ENCODE peak calls at places on chromosome 11, in six cellular contexts. L is IMR-90, W is pancreas, N is H1, U is HFF-Myc, O is body of pancreas. K is an unnamed sample.

GRCh38 chr11:75286826-75287465 is 46.4 kb downstream of the TPBGL start:
- DNase-seq in O (no peak), N (no peak), L (peak), W (no peak), U (no peak), K (no peak)

GRCh38 chr11:2994336-2994730 is 2.2 kb upstream of the NAP1L4 start:
- DNase-seq in U (no peak), L (no peak), W (no peak), O (no peak), N (no peak), K (no peak)

GRCh38 chr11:60184824-60185511 is 2.1 kb upstream of the MS4A6A start:
- DNase-seq in W (no peak), L (no peak), O (no peak), N (no peak), U (no peak), K (no peak)

GRCh38 chr11:86151188-86152005 is 82.5 kb upstream of the PICALM start:
- DNase-seq in N (no peak), L (peak), O (no peak), W (no peak), U (no peak), K (no peak)

GRCh38 chr11:21794306-21794705 is 398.6 kb upstream of the ANO5 start:
- DNase-seq in W (no peak), L (no peak), O (no peak), U (no peak), N (no peak), K (no peak)

GRCh38 chr11:96134622-96135021 is 208.4 kb downstream of the MAML2 start:
- DNase-seq in W (no peak), U (no peak), L (peak), N (no peak), O (no peak), K (no peak)

GRCh38 chr11:2890466-2891241 is 5.1 kb upstream of the CDKN1C start:
- DNase-seq in N (peak), O (peak), U (no peak), L (peak), W (peak), K (no peak)

GRCh38 chr11:17722000-17722643 is 2.8 kb downstream of the MYOD1 start:
- DNase-seq in W (no peak), L (peak), O (no peak), U (no peak), N (peak), K (no peak)

GRCh38 chr11:103297900-103298299 is 188.7 kb downstream of the DYNC2H1 start:
- DNase-seq in W (no peak), U (no peak), L (no peak), O (no peak), N (no peak), K (no peak)

GRCh38 chr11:100578966-100579365 is 108.1 kb upstream of the ARHGAP42 start:
- DNase-seq in U (no peak), N (no peak), O (no peak), L (peak), W (no peak), K (no peak)

GRCh38 chr11:61754534-61755482 is 2.4 kb downstream of the MYRF start:
- DNase-seq in L (peak), O (peak), W (no peak), U (no peak), N (no peak), K (no peak)

GRCh38 chr11:118147502-118147901 is 5.1 kb downstream of the SCN4B start:
- DNase-seq in L (no peak), N (no peak), O (no peak), W (no peak), U (no peak), K (no peak)

GRCh38 chr11:93740031-93740801 is 1.1 kb downstream of the TAF1D start:
- DNase-seq in N (no peak), U (no peak), L (peak), W (peak), O (peak), K (no peak)

GRCh38 chr11:39374963-39375698 is 2084.3 kb downstream of the LRRC4C start:
- DNase-seq in U (no peak), N (no peak), W (no peak), L (peak), O (no peak), K (no peak)

GRCh38 chr11:75509201-75509600 is 16.5 kb downstream of the GDPD5 start:
- DNase-seq in U (no peak), W (no peak), O (no peak), N (no peak), L (no peak), K (no peak)

GRCh38 chr11:128692750-128693578 is 908 bp upstream of the FLI1 start:
- DNase-seq in U (no peak), O (no peak), L (no peak), W (peak), N (peak), K (no peak)

GRCh38 chr11:32469791-32470190 is 34.5 kb upstream of the WT1 start:
- DNase-seq in L (no peak), N (no peak), W (no peak), U (no peak), O (no peak), K (no peak)

GRCh38 chr11:101176381-101176780 is 46.8 kb upstream of the PGR start:
- DNase-seq in W (no peak), L (no peak), U (no peak), N (no peak), O (no peak), K (no peak)

GRCh38 chr11:111937461-111937769 is 272 bp downstream of the DIXDC1 start:
- DNase-seq in N (peak), W (no peak), L (no peak), U (no peak), O (no peak), K (no peak)

GRCh38 chr11:96155627-96156378 is 187.2 kb downstream of the MAML2 start:
- DNase-seq in O (peak), U (peak), N (no peak), W (peak), L (peak), K (peak)

GRCh38 chr11:46890665-46891064 is 27.7 kb downstream of the LRP4 start:
- DNase-seq in W (no peak), O (no peak), L (peak), U (no peak), N (no peak), K (peak)

GRCh38 chr11:114172871-114173444 is 113.4 kb downstream of the ZBTB16 start:
- DNase-seq in O (no peak), N (no peak), L (no peak), W (no peak), U (no peak), K (no peak)

GRCh38 chr11:46387456-46387855 is 4.1 kb downstream of the CHRM4 start:
- DNase-seq in L (no peak), W (no peak), N (no peak), U (no peak), O (no peak), K (no peak)

GRCh38 chr11:123478352-123478986 is 48.4 kb downstream of the GRAMD1B start:
- DNase-seq in U (peak), O (peak), L (peak), N (no peak), W (no peak), K (peak)

GRCh38 chr11:57530596-57531507 is at the start of gene TIMM10:
- DNase-seq in N (peak), L (peak), U (peak), O (peak), W (peak), K (peak)

GRCh38 chr11:112195906-112196305 is 20.6 kb downstream of the BCO2 start:
- DNase-seq in L (no peak), N (no peak), O (no peak), U (no peak), W (no peak), K (no peak)

GRCh38 chr11:85948884-85949283 is 93.7 kb downstream of the CCDC83 start:
- DNase-seq in W (no peak), O (no peak), L (peak), N (no peak), U (no peak), K (no peak)

GRCh38 chr11:7014118-7014517 is 6.0 kb downstream of the ZNF214 start:
- DNase-seq in W (no peak), O (no peak), N (no peak), U (no peak), L (no peak), K (no peak)

GRCh38 chr11:93648168-93648567 is 13.3 kb upstream of the CEP295 start:
- DNase-seq in L (peak), N (no peak), O (no peak), U (no peak), W (no peak), K (no peak)

GRCh38 chr11:68039526-68040086 is 781 bp downstream of the TCIRG1 start:
- DNase-seq in O (peak), N (peak), W (peak), U (no peak), L (no peak), K (no peak)

GRCh38 chr11:68040957-68041591 is 2.2 kb downstream of the TCIRG1 start:
- DNase-seq in O (peak), U (no peak), L (no peak), N (peak), W (peak), K (no peak)

GRCh38 chr11:68041617-68042218 is 2.9 kb downstream of the TCIRG1 start:
- DNase-seq in W (no peak), N (peak), O (no peak), U (no peak), L (no peak), K (no peak)

GRCh38 chr11:68038718-68039525 is at the start of gene TCIRG1:
- DNase-seq in W (peak), O (peak), N (peak), L (peak), U (no peak), K (no peak)

GRCh38 chr11:68040121-68040956 is 1.5 kb downstream of the TCIRG1 start:
- DNase-seq in N (peak), U (peak), L (peak), W (peak), O (peak), K (peak)
- H3K4me3 ChIP-seq in N (no peak), U (peak), L (peak), W (peak), O (no peak), K (peak)

DNA sequence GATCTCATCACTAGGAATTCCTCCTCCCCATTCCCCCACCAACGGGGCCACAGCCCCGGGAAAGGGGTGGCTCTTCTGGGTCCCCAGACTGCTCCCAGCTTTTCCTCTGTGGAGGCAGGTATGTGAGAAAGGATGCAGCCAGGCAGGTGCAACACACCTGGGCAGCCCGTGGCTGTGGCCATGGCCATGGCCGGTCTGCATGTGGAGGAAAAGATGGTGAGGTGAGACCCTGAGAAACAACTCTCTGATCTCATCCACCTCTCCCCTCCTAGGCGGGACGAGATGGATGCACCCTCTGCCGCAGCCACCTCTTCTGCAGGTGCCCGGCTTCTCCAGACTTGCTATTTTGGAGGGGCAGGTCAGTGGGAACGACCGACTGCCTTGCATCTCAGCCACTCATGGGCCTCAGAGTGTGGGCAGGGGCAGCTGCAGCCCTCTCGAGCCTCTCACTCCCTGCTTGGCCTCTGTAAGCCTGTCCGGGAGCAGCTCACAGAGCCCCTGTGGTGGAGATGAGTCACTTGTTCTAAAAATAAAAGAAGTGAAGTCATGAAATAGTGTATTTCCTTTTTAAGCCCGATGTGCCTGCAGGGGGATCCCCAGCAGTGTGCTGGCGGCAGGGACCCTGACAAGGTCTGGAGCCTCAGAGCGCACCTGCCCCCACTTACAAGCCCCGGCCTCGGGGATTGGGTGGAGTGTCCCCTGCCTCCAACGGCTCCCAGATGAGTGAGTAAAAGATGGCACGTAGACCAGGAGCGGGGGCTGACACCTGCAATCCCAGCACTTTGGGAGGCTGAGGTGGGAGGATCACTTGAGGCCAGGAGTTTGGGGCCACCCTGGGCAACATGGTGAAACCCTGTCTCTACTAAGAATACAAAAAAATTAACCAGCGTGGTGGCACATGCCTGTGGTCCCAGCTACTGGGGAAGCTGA is 10.7 kb downstream of the SMIM38 start:
- DNase-seq in L (peak), N (no peak), W (no peak), O (peak), U (peak), K (peak)
- TF ChIP-seq CTCF in L (peak), N (no peak), W (no peak), O (no peak), U (peak), K (peak)

GRCh38 chr11:82732734-82733443 is 775 bp downstream of the FAM181B start:
- DNase-seq in O (peak), U (no peak), N (peak), W (peak), L (no peak), K (no peak)
- H3K4me3 ChIP-seq in O (peak), U (no peak), N (peak), W (peak), L (peak), K (peak)

DNA sequence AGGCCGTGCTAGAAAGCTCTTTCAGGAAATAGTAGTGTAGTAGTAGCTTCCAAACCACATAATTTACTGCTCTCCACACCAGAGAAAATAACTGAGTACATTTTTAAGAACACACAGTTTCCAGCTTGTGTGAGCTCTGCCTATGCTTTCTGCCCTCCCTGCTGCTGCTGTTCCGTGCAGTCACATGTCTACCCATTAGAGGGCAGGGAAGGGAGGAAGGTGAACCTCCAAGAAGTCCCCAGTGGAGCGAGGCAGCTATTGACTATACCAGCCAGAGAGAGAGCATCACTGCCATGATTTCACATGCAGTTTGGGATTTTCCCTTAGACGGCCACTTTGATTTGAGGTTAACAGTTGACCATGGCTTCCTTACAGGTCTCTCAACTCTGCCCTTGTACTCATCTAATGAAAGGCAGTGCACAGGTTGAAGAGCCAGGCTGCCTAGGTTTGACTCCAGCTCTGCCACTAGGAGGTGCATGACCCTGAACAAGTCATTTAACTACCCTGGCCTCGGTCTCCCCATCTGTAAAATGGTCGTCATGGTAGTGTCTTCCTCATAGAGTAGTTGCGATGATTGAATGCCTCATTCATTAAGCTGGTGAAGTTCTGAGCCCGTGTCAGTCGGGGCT is 19.7 kb upstream of the CTTN start:
- DNase-seq in O (no peak), N (no peak), U (no peak), W (no peak), L (no peak), K (no peak)
- TF ChIP-seq CTCF in O (no peak), N (peak), U (peak), W (no peak), L (peak), K (no peak)

DNA sequence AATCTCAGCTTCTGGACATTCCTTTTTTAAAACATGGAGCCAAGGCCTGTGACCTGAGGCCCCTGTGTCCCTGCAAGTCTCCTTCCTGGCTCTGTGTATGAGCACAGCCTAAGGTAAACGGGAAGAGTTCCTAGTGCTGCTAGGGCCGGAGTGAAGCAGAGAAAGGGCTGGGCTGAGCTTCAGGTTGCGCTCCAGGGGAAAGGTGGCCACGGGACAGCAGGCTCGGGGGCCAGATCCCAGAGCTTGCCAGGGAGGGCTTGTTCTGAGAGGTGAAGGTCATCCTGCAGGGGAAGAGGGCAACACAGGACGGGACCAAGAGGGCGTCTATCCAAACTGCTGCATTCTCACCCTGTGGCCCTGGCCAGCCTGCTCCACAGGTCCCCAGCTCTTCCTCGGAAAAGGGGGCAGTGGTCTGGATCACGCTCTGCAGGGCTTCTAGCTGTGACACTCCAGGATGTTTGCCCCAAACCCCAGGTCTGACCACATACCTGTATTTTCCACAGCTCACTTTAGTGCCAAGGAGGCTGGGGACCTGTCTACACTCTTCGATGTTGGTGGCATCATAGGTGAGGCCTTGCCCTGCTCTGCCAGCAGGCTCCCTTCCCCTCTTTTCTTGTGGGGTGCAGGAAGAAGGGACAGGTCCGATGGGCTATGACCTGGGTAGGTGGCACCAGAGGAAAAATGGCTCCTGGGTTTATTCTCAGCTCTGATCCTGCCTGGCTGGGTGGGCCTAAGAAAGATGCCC is 20.4 kb downstream of the SLC37A2 start:
- DNase-seq in W (no peak), L (no peak), N (no peak), U (no peak), O (no peak), K (no peak)
- H3K4me3 ChIP-seq in W (no peak), L (no peak), N (no peak), U (no peak), O (no peak), K (no peak)

DNA sequence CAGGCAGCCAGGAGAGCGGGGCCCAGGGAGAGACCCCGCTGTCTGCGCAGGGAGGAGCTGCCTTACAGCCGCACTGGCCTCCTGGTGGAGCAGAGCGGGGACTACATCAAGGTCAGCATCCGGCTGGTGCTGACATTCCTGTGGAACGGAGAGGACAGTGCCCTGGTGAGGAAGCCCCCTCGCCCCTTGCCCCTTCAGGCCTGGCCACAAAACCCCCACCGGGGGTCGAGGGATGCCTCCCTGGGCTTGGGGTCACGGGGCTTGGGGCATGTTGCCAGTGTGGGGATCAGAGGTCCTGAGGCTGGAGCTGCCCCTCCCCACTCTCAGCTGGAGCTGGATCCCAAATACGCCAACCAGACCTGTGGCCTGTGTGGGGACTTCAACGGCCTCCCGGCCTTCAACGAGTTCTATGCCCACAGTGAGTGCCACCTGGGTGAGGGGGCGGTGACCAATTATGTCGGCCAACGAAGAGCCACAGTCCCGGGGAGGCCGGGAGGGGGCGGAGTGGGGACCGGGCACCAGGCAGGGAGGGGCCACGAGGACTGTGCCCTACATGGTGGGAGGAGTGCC is 4.2 kb downstream of the MUC5B start:
- DNase-seq in U (no peak), W (no peak), O (no peak), L (peak), N (peak), K (no peak)
- TF ChIP-seq CTCF in U (peak), W (no peak), O (no peak), L (peak), N (no peak), K (peak)

GRCh38 chr11:65452806-65453490 is 30.4 kb downstream of the NEAT1 start:
- DNase-seq in O (no peak), N (no peak), U (peak), L (peak), W (peak), K (no peak)

GRCh38 chr11:65454696-65455456 is 32.3 kb downstream of the NEAT1 start:
- DNase-seq in O (peak), W (peak), N (peak), L (peak), U (no peak), K (no peak)

GRCh38 chr11:65456418-65456817 is 33.8 kb downstream of the NEAT1 start:
- DNase-seq in U (no peak), L (no peak), O (no peak), W (no peak), N (no peak), K (no peak)

GRCh38 chr11:65459552-65459951 is 37.0 kb downstream of the NEAT1 start:
- DNase-seq in O (no peak), U (no peak), L (no peak), W (no peak), N (peak), K (no peak)

GRCh38 chr11:65454311-65454695 is 31.7 kb downstream of the NEAT1 start:
- DNase-seq in L (peak), W (peak), U (no peak), N (no peak), O (no peak), K (no peak)
- H3K4me3 ChIP-seq in L (peak), W (peak), U (peak), N (peak), O (no peak), K (peak)

GRCh38 chr11:58575377-58576020 is at the start of gene LPXN:
- DNase-seq in W (no peak), L (peak), U (no peak), O (peak), N (no peak), K (no peak)
- TF ChIP-seq CTCF in W (no peak), L (no peak), U (no peak), O (no peak), N (no peak), K (no peak)

K was measured in AG04449.